ENCODE peak calls at places on chromosome 1, in six cellular contexts. One of them, this sample, is unnamed.

GRCh38 chr1:248696261-248696660 is 6.3 kb downstream of the OR14I1 start:
- DNase-seq in activated CD4-positive, alpha-beta memory T cell treated with anti-CD3 and anti-CD28 coated beads, Interleukin-2, amount 10 ng/mL, durations not matched to agents 7 days and 5 days: no peak
- DNase-seq in activated CD8-positive, alpha-beta memory T cell treated with anti-CD3 and anti-CD28 coated beads, Interleukin-2, amount 50 U/mL, for 4 hours: no peak
- DNase-seq in mammary epithelial cell: no peak
- DNase-seq in AG04449: no peak
- DNase-seq in stimulated activated CD4-positive, alpha-beta T cell treated with anti-CD3 and anti-CD28 coated beads, Interleukin-12 subunit alpha, Interleukin-12 subunit beta, amount 100 ng/mL, for 4 hours: no peak
- DNase-seq in this sample: no peak

GRCh38 chr1:116111196-116112021 is at the start of gene MAB21L3:
- DNase-seq in activated CD8-positive, alpha-beta memory T cell treated with anti-CD3 and anti-CD28 coated beads, Interleukin-2, amount 50 U/mL, for 4 hours: no peak
- DNase-seq in activated CD4-positive, alpha-beta memory T cell treated with anti-CD3 and anti-CD28 coated beads, Interleukin-2, amount 10 ng/mL, durations not matched to agents 7 days and 5 days: no peak
- DNase-seq in AG04449: no peak
- DNase-seq in stimulated activated CD4-positive, alpha-beta T cell treated with anti-CD3 and anti-CD28 coated beads, Interleukin-12 subunit alpha, Interleukin-12 subunit beta, amount 100 ng/mL, for 4 hours: no peak
- DNase-seq in mammary epithelial cell: no peak
- DNase-seq in this sample: no peak

GRCh38 chr1:40922969-40923368 is 56.5 kb upstream of the CTPS1 start:
- DNase-seq in activated CD8-positive, alpha-beta memory T cell treated with anti-CD3 and anti-CD28 coated beads, Interleukin-2, amount 50 U/mL, for 4 hours: no peak
- DNase-seq in activated CD4-positive, alpha-beta memory T cell treated with anti-CD3 and anti-CD28 coated beads, Interleukin-2, amount 10 ng/mL, durations not matched to agents 7 days and 5 days: no peak
- DNase-seq in stimulated activated CD4-positive, alpha-beta T cell treated with anti-CD3 and anti-CD28 coated beads, Interleukin-12 subunit alpha, Interleukin-12 subunit beta, amount 100 ng/mL, for 4 hours: no peak
- DNase-seq in mammary epithelial cell: no peak
- DNase-seq in AG04449: no peak
- DNase-seq in this sample: no peak

GRCh38 chr1:66300280-66300973 is 233.5 kb upstream of the SGIP1 start:
- DNase-seq in AG04449: no peak
- DNase-seq in stimulated activated CD4-positive, alpha-beta T cell treated with anti-CD3 and anti-CD28 coated beads, Interleukin-12 subunit alpha, Interleukin-12 subunit beta, amount 100 ng/mL, for 4 hours: no peak
- DNase-seq in mammary epithelial cell: no peak
- DNase-seq in activated CD4-positive, alpha-beta memory T cell treated with anti-CD3 and anti-CD28 coated beads, Interleukin-2, amount 10 ng/mL, durations not matched to agents 7 days and 5 days: no peak
- DNase-seq in activated CD8-positive, alpha-beta memory T cell treated with anti-CD3 and anti-CD28 coated beads, Interleukin-2, amount 50 U/mL, for 4 hours: no peak
- DNase-seq in this sample: no peak

GRCh38 chr1:228152918-228153258 is 3.2 kb downstream of the GJC2 start:
- DNase-seq in AG04449: no peak
- DNase-seq in mammary epithelial cell: no peak
- DNase-seq in activated CD8-positive, alpha-beta memory T cell treated with anti-CD3 and anti-CD28 coated beads, Interleukin-2, amount 50 U/mL, for 4 hours: peak
- DNase-seq in stimulated activated CD4-positive, alpha-beta T cell treated with anti-CD3 and anti-CD28 coated beads, Interleukin-12 subunit alpha, Interleukin-12 subunit beta, amount 100 ng/mL, for 4 hours: no peak
- DNase-seq in activated CD4-positive, alpha-beta memory T cell treated with anti-CD3 and anti-CD28 coated beads, Interleukin-2, amount 10 ng/mL, durations not matched to agents 7 days and 5 days: no peak
- DNase-seq in this sample: no peak

GRCh38 chr1:183272390-183272801 is 86.3 kb downstream of the LAMC2 start:
- DNase-seq in mammary epithelial cell: peak
- DNase-seq in stimulated activated CD4-positive, alpha-beta T cell treated with anti-CD3 and anti-CD28 coated beads, Interleukin-12 subunit alpha, Interleukin-12 subunit beta, amount 100 ng/mL, for 4 hours: no peak
- DNase-seq in activated CD4-positive, alpha-beta memory T cell treated with anti-CD3 and anti-CD28 coated beads, Interleukin-2, amount 10 ng/mL, durations not matched to agents 7 days and 5 days: no peak
- DNase-seq in AG04449: peak
- DNase-seq in activated CD8-positive, alpha-beta memory T cell treated with anti-CD3 and anti-CD28 coated beads, Interleukin-2, amount 50 U/mL, for 4 hours: no peak
- DNase-seq in this sample: no peak

GRCh38 chr1:99305626-99306025 is 41.3 kb downstream of the PLPPR4 start:
- DNase-seq in stimulated activated CD4-positive, alpha-beta T cell treated with anti-CD3 and anti-CD28 coated beads, Interleukin-12 subunit alpha, Interleukin-12 subunit beta, amount 100 ng/mL, for 4 hours: no peak
- DNase-seq in mammary epithelial cell: peak
- DNase-seq in AG04449: peak
- DNase-seq in activated CD4-positive, alpha-beta memory T cell treated with anti-CD3 and anti-CD28 coated beads, Interleukin-2, amount 10 ng/mL, durations not matched to agents 7 days and 5 days: no peak
- DNase-seq in activated CD8-positive, alpha-beta memory T cell treated with anti-CD3 and anti-CD28 coated beads, Interleukin-2, amount 50 U/mL, for 4 hours: no peak
- DNase-seq in this sample: no peak

GRCh38 chr1:113542221-113542701 is 151.9 kb downstream of the MAGI3 start:
- DNase-seq in activated CD4-positive, alpha-beta memory T cell treated with anti-CD3 and anti-CD28 coated beads, Interleukin-2, amount 10 ng/mL, durations not matched to agents 7 days and 5 days: no peak
- DNase-seq in stimulated activated CD4-positive, alpha-beta T cell treated with anti-CD3 and anti-CD28 coated beads, Interleukin-12 subunit alpha, Interleukin-12 subunit beta, amount 100 ng/mL, for 4 hours: no peak
- DNase-seq in AG04449: peak
- DNase-seq in mammary epithelial cell: peak
- DNase-seq in activated CD8-positive, alpha-beta memory T cell treated with anti-CD3 and anti-CD28 coated beads, Interleukin-2, amount 50 U/mL, for 4 hours: no peak
- DNase-seq in this sample: no peak

GRCh38 chr1:175208773-175209492 is 16.4 kb upstream of the KIAA0040 start:
- DNase-seq in activated CD8-positive, alpha-beta memory T cell treated with anti-CD3 and anti-CD28 coated beads, Interleukin-2, amount 50 U/mL, for 4 hours: peak
- DNase-seq in stimulated activated CD4-positive, alpha-beta T cell treated with anti-CD3 and anti-CD28 coated beads, Interleukin-12 subunit alpha, Interleukin-12 subunit beta, amount 100 ng/mL, for 4 hours: no peak
- DNase-seq in mammary epithelial cell: no peak
- DNase-seq in activated CD4-positive, alpha-beta memory T cell treated with anti-CD3 and anti-CD28 coated beads, Interleukin-2, amount 10 ng/mL, durations not matched to agents 7 days and 5 days: peak
- DNase-seq in AG04449: no peak
- DNase-seq in this sample: no peak

GRCh38 chr1:10519016-10519417 is 44.3 kb downstream of the PEX14 start:
- DNase-seq in mammary epithelial cell: no peak
- DNase-seq in activated CD8-positive, alpha-beta memory T cell treated with anti-CD3 and anti-CD28 coated beads, Interleukin-2, amount 50 U/mL, for 4 hours: no peak
- DNase-seq in AG04449: no peak
- DNase-seq in stimulated activated CD4-positive, alpha-beta T cell treated with anti-CD3 and anti-CD28 coated beads, Interleukin-12 subunit alpha, Interleukin-12 subunit beta, amount 100 ng/mL, for 4 hours: no peak
- DNase-seq in activated CD4-positive, alpha-beta memory T cell treated with anti-CD3 and anti-CD28 coated beads, Interleukin-2, amount 10 ng/mL, durations not matched to agents 7 days and 5 days: no peak
- DNase-seq in this sample: peak

GRCh38 chr1:18175530-18176377 is 68.2 kb downstream of the IGSF21 start:
- DNase-seq in stimulated activated CD4-positive, alpha-beta T cell treated with anti-CD3 and anti-CD28 coated beads, Interleukin-12 subunit alpha, Interleukin-12 subunit beta, amount 100 ng/mL, for 4 hours: no peak
- DNase-seq in mammary epithelial cell: no peak
- DNase-seq in activated CD8-positive, alpha-beta memory T cell treated with anti-CD3 and anti-CD28 coated beads, Interleukin-2, amount 50 U/mL, for 4 hours: no peak
- DNase-seq in activated CD4-positive, alpha-beta memory T cell treated with anti-CD3 and anti-CD28 coated beads, Interleukin-2, amount 10 ng/mL, durations not matched to agents 7 days and 5 days: no peak
- DNase-seq in AG04449: no peak
- DNase-seq in this sample: no peak

GRCh38 chr1:30816211-30817082 is 58.9 kb upstream of the LAPTM5 start:
- DNase-seq in stimulated activated CD4-positive, alpha-beta T cell treated with anti-CD3 and anti-CD28 coated beads, Interleukin-12 subunit alpha, Interleukin-12 subunit beta, amount 100 ng/mL, for 4 hours: no peak
- DNase-seq in mammary epithelial cell: peak
- DNase-seq in AG04449: peak
- DNase-seq in activated CD8-positive, alpha-beta memory T cell treated with anti-CD3 and anti-CD28 coated beads, Interleukin-2, amount 50 U/mL, for 4 hours: no peak
- DNase-seq in activated CD4-positive, alpha-beta memory T cell treated with anti-CD3 and anti-CD28 coated beads, Interleukin-2, amount 10 ng/mL, durations not matched to agents 7 days and 5 days: no peak
- DNase-seq in this sample: no peak

GRCh38 chr1:13752852-13753251 is 52.9 kb downstream of the PRDM2 start:
- DNase-seq in mammary epithelial cell: no peak
- DNase-seq in activated CD8-positive, alpha-beta memory T cell treated with anti-CD3 and anti-CD28 coated beads, Interleukin-2, amount 50 U/mL, for 4 hours: no peak
- DNase-seq in stimulated activated CD4-positive, alpha-beta T cell treated with anti-CD3 and anti-CD28 coated beads, Interleukin-12 subunit alpha, Interleukin-12 subunit beta, amount 100 ng/mL, for 4 hours: no peak
- DNase-seq in activated CD4-positive, alpha-beta memory T cell treated with anti-CD3 and anti-CD28 coated beads, Interleukin-2, amount 10 ng/mL, durations not matched to agents 7 days and 5 days: no peak
- DNase-seq in AG04449: no peak
- DNase-seq in this sample: no peak

GRCh38 chr1:116820362-116820761 is 66.1 kb downstream of the CD2 start:
- DNase-seq in AG04449: peak
- DNase-seq in activated CD4-positive, alpha-beta memory T cell treated with anti-CD3 and anti-CD28 coated beads, Interleukin-2, amount 10 ng/mL, durations not matched to agents 7 days and 5 days: no peak
- DNase-seq in activated CD8-positive, alpha-beta memory T cell treated with anti-CD3 and anti-CD28 coated beads, Interleukin-2, amount 50 U/mL, for 4 hours: no peak
- DNase-seq in mammary epithelial cell: peak
- DNase-seq in stimulated activated CD4-positive, alpha-beta T cell treated with anti-CD3 and anti-CD28 coated beads, Interleukin-12 subunit alpha, Interleukin-12 subunit beta, amount 100 ng/mL, for 4 hours: no peak
- DNase-seq in this sample: peak

GRCh38 chr1:11730429-11730861 is 5.5 kb upstream of the AGTRAP start:
- DNase-seq in AG04449: no peak
- DNase-seq in activated CD8-positive, alpha-beta memory T cell treated with anti-CD3 and anti-CD28 coated beads, Interleukin-2, amount 50 U/mL, for 4 hours: no peak
- DNase-seq in stimulated activated CD4-positive, alpha-beta T cell treated with anti-CD3 and anti-CD28 coated beads, Interleukin-12 subunit alpha, Interleukin-12 subunit beta, amount 100 ng/mL, for 4 hours: no peak
- DNase-seq in activated CD4-positive, alpha-beta memory T cell treated with anti-CD3 and anti-CD28 coated beads, Interleukin-2, amount 10 ng/mL, durations not matched to agents 7 days and 5 days: peak
- DNase-seq in mammary epithelial cell: no peak
- DNase-seq in this sample: no peak

GRCh38 chr1:84426376-84426775 is 28.1 kb downstream of the DNASE2B start:
- DNase-seq in activated CD4-positive, alpha-beta memory T cell treated with anti-CD3 and anti-CD28 coated beads, Interleukin-2, amount 10 ng/mL, durations not matched to agents 7 days and 5 days: no peak
- DNase-seq in AG04449: no peak
- DNase-seq in activated CD8-positive, alpha-beta memory T cell treated with anti-CD3 and anti-CD28 coated beads, Interleukin-2, amount 50 U/mL, for 4 hours: no peak
- DNase-seq in mammary epithelial cell: no peak
- DNase-seq in stimulated activated CD4-positive, alpha-beta T cell treated with anti-CD3 and anti-CD28 coated beads, Interleukin-12 subunit alpha, Interleukin-12 subunit beta, amount 100 ng/mL, for 4 hours: no peak
- DNase-seq in this sample: peak

GRCh38 chr1:161313554-161314200 is 504 bp upstream of the SDHC start:
- DNase-seq in mammary epithelial cell: no peak
- DNase-seq in activated CD4-positive, alpha-beta memory T cell treated with anti-CD3 and anti-CD28 coated beads, Interleukin-2, amount 10 ng/mL, durations not matched to agents 7 days and 5 days: no peak
- DNase-seq in activated CD8-positive, alpha-beta memory T cell treated with anti-CD3 and anti-CD28 coated beads, Interleukin-2, amount 50 U/mL, for 4 hours: no peak
- DNase-seq in stimulated activated CD4-positive, alpha-beta T cell treated with anti-CD3 and anti-CD28 coated beads, Interleukin-12 subunit alpha, Interleukin-12 subunit beta, amount 100 ng/mL, for 4 hours: no peak
- DNase-seq in AG04449: no peak
- DNase-seq in this sample: no peak

GRCh38 chr1:121413817-121414216 is 229.0 kb downstream of the SRGAP2C start:
- DNase-seq in stimulated activated CD4-positive, alpha-beta T cell treated with anti-CD3 and anti-CD28 coated beads, Interleukin-12 subunit alpha, Interleukin-12 subunit beta, amount 100 ng/mL, for 4 hours: no peak
- DNase-seq in AG04449: no peak
- DNase-seq in activated CD4-positive, alpha-beta memory T cell treated with anti-CD3 and anti-CD28 coated beads, Interleukin-2, amount 10 ng/mL, durations not matched to agents 7 days and 5 days: no peak
- DNase-seq in mammary epithelial cell: no peak
- DNase-seq in activated CD8-positive, alpha-beta memory T cell treated with anti-CD3 and anti-CD28 coated beads, Interleukin-2, amount 50 U/mL, for 4 hours: no peak
- DNase-seq in this sample: no peak

GRCh38 chr1:198713081-198713480 is 74.2 kb downstream of the PTPRC start:
- DNase-seq in mammary epithelial cell: peak
- DNase-seq in stimulated activated CD4-positive, alpha-beta T cell treated with anti-CD3 and anti-CD28 coated beads, Interleukin-12 subunit alpha, Interleukin-12 subunit beta, amount 100 ng/mL, for 4 hours: no peak
- DNase-seq in AG04449: peak
- DNase-seq in activated CD4-positive, alpha-beta memory T cell treated with anti-CD3 and anti-CD28 coated beads, Interleukin-2, amount 10 ng/mL, durations not matched to agents 7 days and 5 days: no peak
- DNase-seq in activated CD8-positive, alpha-beta memory T cell treated with anti-CD3 and anti-CD28 coated beads, Interleukin-2, amount 50 U/mL, for 4 hours: no peak
- DNase-seq in this sample: no peak

GRCh38 chr1:13510499-13510898 is 3.3 kb downstream of the LRRC38 start:
- DNase-seq in activated CD4-positive, alpha-beta memory T cell treated with anti-CD3 and anti-CD28 coated beads, Interleukin-2, amount 10 ng/mL, durations not matched to agents 7 days and 5 days: no peak
- DNase-seq in mammary epithelial cell: no peak
- DNase-seq in AG04449: no peak
- DNase-seq in stimulated activated CD4-positive, alpha-beta T cell treated with anti-CD3 and anti-CD28 coated beads, Interleukin-12 subunit alpha, Interleukin-12 subunit beta, amount 100 ng/mL, for 4 hours: no peak
- DNase-seq in activated CD8-positive, alpha-beta memory T cell treated with anti-CD3 and anti-CD28 coated beads, Interleukin-2, amount 50 U/mL, for 4 hours: no peak
- DNase-seq in this sample: no peak

GRCh38 chr1:55476445-55477015 is 261.4 kb upstream of the USP24 start:
- DNase-seq in activated CD8-positive, alpha-beta memory T cell treated with anti-CD3 and anti-CD28 coated beads, Interleukin-2, amount 50 U/mL, for 4 hours: no peak
- DNase-seq in AG04449: no peak
- DNase-seq in mammary epithelial cell: no peak
- DNase-seq in activated CD4-positive, alpha-beta memory T cell treated with anti-CD3 and anti-CD28 coated beads, Interleukin-2, amount 10 ng/mL, durations not matched to agents 7 days and 5 days: no peak
- DNase-seq in stimulated activated CD4-positive, alpha-beta T cell treated with anti-CD3 and anti-CD28 coated beads, Interleukin-12 subunit alpha, Interleukin-12 subunit beta, amount 100 ng/mL, for 4 hours: no peak
- DNase-seq in this sample: no peak

GRCh38 chr1:102434421-102434820 is 437.7 kb upstream of the OLFM3 start:
- DNase-seq in activated CD8-positive, alpha-beta memory T cell treated with anti-CD3 and anti-CD28 coated beads, Interleukin-2, amount 50 U/mL, for 4 hours: no peak
- DNase-seq in AG04449: no peak
- DNase-seq in activated CD4-positive, alpha-beta memory T cell treated with anti-CD3 and anti-CD28 coated beads, Interleukin-2, amount 10 ng/mL, durations not matched to agents 7 days and 5 days: no peak
- DNase-seq in stimulated activated CD4-positive, alpha-beta T cell treated with anti-CD3 and anti-CD28 coated beads, Interleukin-12 subunit alpha, Interleukin-12 subunit beta, amount 100 ng/mL, for 4 hours: no peak
- DNase-seq in mammary epithelial cell: peak
- DNase-seq in this sample: no peak

GRCh38 chr1:227901239-227901905 is 46.4 kb downstream of the WNT9A start:
- DNase-seq in mammary epithelial cell: no peak
- DNase-seq in AG04449: no peak
- DNase-seq in activated CD4-positive, alpha-beta memory T cell treated with anti-CD3 and anti-CD28 coated beads, Interleukin-2, amount 10 ng/mL, durations not matched to agents 7 days and 5 days: no peak
- DNase-seq in stimulated activated CD4-positive, alpha-beta T cell treated with anti-CD3 and anti-CD28 coated beads, Interleukin-12 subunit alpha, Interleukin-12 subunit beta, amount 100 ng/mL, for 4 hours: no peak
- DNase-seq in activated CD8-positive, alpha-beta memory T cell treated with anti-CD3 and anti-CD28 coated beads, Interleukin-2, amount 50 U/mL, for 4 hours: peak
- DNase-seq in this sample: no peak

GRCh38 chr1:111513410-111514020 is 10.1 kb upstream of the ADORA3 start:
- DNase-seq in stimulated activated CD4-positive, alpha-beta T cell treated with anti-CD3 and anti-CD28 coated beads, Interleukin-12 subunit alpha, Interleukin-12 subunit beta, amount 100 ng/mL, for 4 hours: no peak
- DNase-seq in activated CD4-positive, alpha-beta memory T cell treated with anti-CD3 and anti-CD28 coated beads, Interleukin-2, amount 10 ng/mL, durations not matched to agents 7 days and 5 days: no peak
- DNase-seq in mammary epithelial cell: no peak
- DNase-seq in AG04449: no peak
- DNase-seq in activated CD8-positive, alpha-beta memory T cell treated with anti-CD3 and anti-CD28 coated beads, Interleukin-2, amount 50 U/mL, for 4 hours: no peak
- DNase-seq in this sample: no peak

GRCh38 chr1:8394456-8395321 is 76.8 kb downstream of the SLC45A1 start:
- DNase-seq in AG04449: peak
- DNase-seq in activated CD8-positive, alpha-beta memory T cell treated with anti-CD3 and anti-CD28 coated beads, Interleukin-2, amount 50 U/mL, for 4 hours: no peak
- DNase-seq in mammary epithelial cell: peak
- DNase-seq in activated CD4-positive, alpha-beta memory T cell treated with anti-CD3 and anti-CD28 coated beads, Interleukin-2, amount 10 ng/mL, durations not matched to agents 7 days and 5 days: peak
- DNase-seq in stimulated activated CD4-positive, alpha-beta T cell treated with anti-CD3 and anti-CD28 coated beads, Interleukin-12 subunit alpha, Interleukin-12 subunit beta, amount 100 ng/mL, for 4 hours: peak
- DNase-seq in this sample: no peak

GRCh38 chr1:106753069-106753468 is 303.4 kb upstream of the PRMT6 start:
- DNase-seq in activated CD8-positive, alpha-beta memory T cell treated with anti-CD3 and anti-CD28 coated beads, Interleukin-2, amount 50 U/mL, for 4 hours: no peak
- DNase-seq in stimulated activated CD4-positive, alpha-beta T cell treated with anti-CD3 and anti-CD28 coated beads, Interleukin-12 subunit alpha, Interleukin-12 subunit beta, amount 100 ng/mL, for 4 hours: no peak
- DNase-seq in AG04449: no peak
- DNase-seq in activated CD4-positive, alpha-beta memory T cell treated with anti-CD3 and anti-CD28 coated beads, Interleukin-2, amount 10 ng/mL, durations not matched to agents 7 days and 5 days: no peak
- DNase-seq in mammary epithelial cell: no peak
- DNase-seq in this sample: no peak

GRCh38 chr1:46076343-46076742 is 56.1 kb downstream of the PIK3R3 start:
- DNase-seq in AG04449: no peak
- DNase-seq in activated CD8-positive, alpha-beta memory T cell treated with anti-CD3 and anti-CD28 coated beads, Interleukin-2, amount 50 U/mL, for 4 hours: no peak
- DNase-seq in mammary epithelial cell: no peak
- DNase-seq in stimulated activated CD4-positive, alpha-beta T cell treated with anti-CD3 and anti-CD28 coated beads, Interleukin-12 subunit alpha, Interleukin-12 subunit beta, amount 100 ng/mL, for 4 hours: no peak
- DNase-seq in activated CD4-positive, alpha-beta memory T cell treated with anti-CD3 and anti-CD28 coated beads, Interleukin-2, amount 10 ng/mL, durations not matched to agents 7 days and 5 days: no peak
- DNase-seq in this sample: no peak

GRCh38 chr1:186014370-186015030 is 280.3 kb downstream of the HMCN1 start:
- DNase-seq in activated CD4-positive, alpha-beta memory T cell treated with anti-CD3 and anti-CD28 coated beads, Interleukin-2, amount 10 ng/mL, durations not matched to agents 7 days and 5 days: no peak
- DNase-seq in activated CD8-positive, alpha-beta memory T cell treated with anti-CD3 and anti-CD28 coated beads, Interleukin-2, amount 50 U/mL, for 4 hours: no peak
- DNase-seq in AG04449: peak
- DNase-seq in mammary epithelial cell: no peak
- DNase-seq in stimulated activated CD4-positive, alpha-beta T cell treated with anti-CD3 and anti-CD28 coated beads, Interleukin-12 subunit alpha, Interleukin-12 subunit beta, amount 100 ng/mL, for 4 hours: no peak
- DNase-seq in this sample: no peak

GRCh38 chr1:91806777-91807700 is 78.9 kb downstream of the TGFBR3 start:
- DNase-seq in AG04449: no peak
- DNase-seq in activated CD8-positive, alpha-beta memory T cell treated with anti-CD3 and anti-CD28 coated beads, Interleukin-2, amount 50 U/mL, for 4 hours: no peak
- DNase-seq in mammary epithelial cell: no peak
- DNase-seq in activated CD4-positive, alpha-beta memory T cell treated with anti-CD3 and anti-CD28 coated beads, Interleukin-2, amount 10 ng/mL, durations not matched to agents 7 days and 5 days: no peak
- DNase-seq in stimulated activated CD4-positive, alpha-beta T cell treated with anti-CD3 and anti-CD28 coated beads, Interleukin-12 subunit alpha, Interleukin-12 subunit beta, amount 100 ng/mL, for 4 hours: no peak
- DNase-seq in this sample: no peak

GRCh38 chr1:63701187-63701586 is 72.6 kb upstream of the ROR1 start:
- DNase-seq in activated CD4-positive, alpha-beta memory T cell treated with anti-CD3 and anti-CD28 coated beads, Interleukin-2, amount 10 ng/mL, durations not matched to agents 7 days and 5 days: no peak
- DNase-seq in activated CD8-positive, alpha-beta memory T cell treated with anti-CD3 and anti-CD28 coated beads, Interleukin-2, amount 50 U/mL, for 4 hours: no peak
- DNase-seq in stimulated activated CD4-positive, alpha-beta T cell treated with anti-CD3 and anti-CD28 coated beads, Interleukin-12 subunit alpha, Interleukin-12 subunit beta, amount 100 ng/mL, for 4 hours: no peak
- DNase-seq in AG04449: no peak
- DNase-seq in mammary epithelial cell: no peak
- DNase-seq in this sample: peak

GRCh38 chr1:75712306-75712705 is 12.2 kb upstream of the ACADM start:
- DNase-seq in activated CD8-positive, alpha-beta memory T cell treated with anti-CD3 and anti-CD28 coated beads, Interleukin-2, amount 50 U/mL, for 4 hours: no peak
- DNase-seq in activated CD4-positive, alpha-beta memory T cell treated with anti-CD3 and anti-CD28 coated beads, Interleukin-2, amount 10 ng/mL, durations not matched to agents 7 days and 5 days: no peak
- DNase-seq in stimulated activated CD4-positive, alpha-beta T cell treated with anti-CD3 and anti-CD28 coated beads, Interleukin-12 subunit alpha, Interleukin-12 subunit beta, amount 100 ng/mL, for 4 hours: no peak
- DNase-seq in AG04449: no peak
- DNase-seq in mammary epithelial cell: no peak
- DNase-seq in this sample: no peak

This sample was measured in NCI-H774.